ENCODE peak calls at places on chromosomes 7 and 10, in six cellular contexts. Q is A549, T is neural progenitor cell, B is Caco-2, I is MCF 10A, E is AG09319. D is an unnamed sample.

GRCh38 chr7:129315916-129316315 is 91.1 kb downstream of the AHCYL2 start:
- DNase-seq in Q (no peak), T (no peak), B (no peak), I (no peak), E (no peak), D (no peak)

GRCh38 chr10:127069436-127069835 is 127.0 kb downstream of the INSYN2A start:
- DNase-seq in Q (no peak), T (no peak), B (no peak), I (no peak), E (no peak), D (no peak)

GRCh38 chr7:40239755-40240303 is 105.0 kb downstream of the SUGCT start:
- DNase-seq in Q (no peak), T (no peak), B (no peak), I (no peak), E (no peak), D (no peak)

GRCh38 chr10:51892965-51893658 is 193.7 kb upstream of the CSTF2T start:
- DNase-seq in Q (peak; percentile 1), T (peak; percentile 83), B (no peak), I (peak; percentile 51), E (no peak), D (no peak)

GRCh38 chr7:15461576-15461975 is 100.2 kb downstream of the AGMO start:
- DNase-seq in Q (no peak), T (no peak), B (no peak), I (no peak), E (peak; percentile 73), D (no peak)

GRCh38 chr10:69883680-69884375 is 82.1 kb downstream of the COL13A1 start:
- DNase-seq in Q (no peak), T (no peak), B (no peak), I (no peak), E (no peak), D (no peak)

GRCh38 chr7:4739528-4739992 is 35.9 kb upstream of the AP5Z1 start:
- DNase-seq in Q (peak; percentile 80), T (peak; percentile 27), B (no peak), I (no peak), E (no peak), D (no peak)

GRCh38 chr7:134120405-134120804 is 6.7 kb upstream of the LRGUK start:
- DNase-seq in Q (no peak), T (no peak), B (no peak), I (no peak), E (no peak), D (no peak)

GRCh38 chr10:77840636-77841035 is 85.9 kb downstream of the DLG5 start:
- DNase-seq in Q (no peak), T (no peak), B (no peak), I (no peak), E (no peak), D (no peak)

GRCh38 chr7:27151945-27152815 is at the start of gene HOXA3:
- DNase-seq in Q (no peak), T (no peak), B (peak; percentile 24), I (no peak), E (no peak), D (no peak)

GRCh38 chr10:128150045-128150493 is 23.8 kb upstream of the MKI67 start:
- DNase-seq in Q (peak; percentile 81), T (peak; percentile 93), B (peak; percentile 67), I (peak; percentile 72), E (peak; percentile 19), D (peak; percentile 95)

GRCh38 chr7:80440908-80441307 is 71.0 kb downstream of the GNAT3 start:
- DNase-seq in Q (no peak), T (no peak), B (no peak), I (no peak), E (no peak), D (no peak)

GRCh38 chr10:8350250-8350967 is 295.9 kb downstream of the GATA3 start:
- DNase-seq in Q (no peak), T (no peak), B (no peak), I (peak; percentile 2), E (no peak), D (no peak)

GRCh38 chr10:14040787-14041631 is 289.7 kb downstream of the FRMD4A start:
- DNase-seq in Q (no peak), T (no peak), B (no peak), I (no peak), E (no peak), D (no peak)

GRCh38 chr10:118128675-118129074 is 81.9 kb upstream of the RAB11FIP2 start:
- DNase-seq in Q (no peak), T (peak; percentile 44), B (no peak), I (no peak), E (no peak), D (no peak)

GRCh38 chr10:17212802-17213204 is 11.3 kb upstream of the TRDMT1 start:
- DNase-seq in Q (no peak), T (no peak), B (no peak), I (no peak), E (no peak), D (no peak)

GRCh38 chr10:71435571-71436267 is 39.0 kb downstream of the CDH23 start:
- DNase-seq in Q (no peak), T (no peak), B (peak; percentile 34), I (no peak), E (no peak), D (no peak)

GRCh38 chr7:101977249-101977648 is 159.8 kb downstream of the CUX1 start:
- DNase-seq in Q (no peak), T (no peak), B (no peak), I (no peak), E (no peak), D (no peak)

GRCh38 chr7:153832160-153832559 is 220.0 kb upstream of the DPP6 start:
- DNase-seq in Q (no peak), T (no peak), B (no peak), I (no peak), E (no peak), D (no peak)

GRCh38 chr7:108736266-108736891 is 166.7 kb downstream of the DNAJB9 start:
- DNase-seq in Q (no peak), T (no peak), B (no peak), I (no peak), E (no peak), D (no peak)

GRCh38 chr7:125450749-125451148 is 521.1 kb upstream of the POT1 start:
- DNase-seq in Q (no peak), T (no peak), B (no peak), I (no peak), E (no peak), D (no peak)

GRCh38 chr10:4247379-4247778 is 462.4 kb upstream of the KLF6 start:
- DNase-seq in Q (no peak), T (no peak), B (no peak), I (no peak), E (no peak), D (no peak)

GRCh38 chr10:79239275-79239779 is 107.9 kb upstream of the PPIF start:
- DNase-seq in Q (no peak), T (peak; percentile 84), B (no peak), I (peak; percentile 27), E (no peak), D (no peak)

GRCh38 chr7:82050134-82050533 is 280.3 kb upstream of the HGF start:
- DNase-seq in Q (peak; percentile 70), T (no peak), B (peak; percentile 34), I (peak; percentile 3), E (peak; percentile 19), D (no peak)

GRCh38 chr10:107166378-107166777 is 1.9 kb upstream of the SORCS1 start:
- DNase-seq in Q (no peak), T (peak; percentile 50), B (no peak), I (no peak), E (no peak), D (no peak)
- TF ChIP-seq CTCF in Q (no peak), T (peak; percentile 47), B (no peak), I (no peak), E (no peak), D (no peak)

DNA sequence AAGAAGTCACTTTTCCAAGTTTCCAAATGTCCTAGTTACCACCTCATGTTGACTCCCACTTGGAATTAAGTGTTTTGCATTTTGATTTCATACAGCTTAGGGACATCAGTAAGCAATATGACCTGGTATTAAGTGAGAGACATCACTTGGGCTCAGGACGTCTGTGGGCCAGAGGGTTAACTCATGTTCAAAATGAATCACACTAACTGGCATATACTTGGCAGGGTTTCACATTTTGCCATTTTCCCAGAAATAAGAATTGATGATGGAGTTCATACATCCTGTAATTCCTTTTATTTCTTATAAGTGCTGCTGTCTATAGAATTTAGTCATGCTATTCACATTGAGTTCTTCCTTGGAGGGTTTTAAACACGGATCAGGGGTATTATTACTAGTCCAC is 516.5 kb downstream of the PHTF2 start:
- DNase-seq in Q (no peak), T (no peak), B (no peak), I (no peak), E (no peak), D (no peak)
- TF ChIP-seq CTCF in Q (no peak), T (no peak), B (no peak), I (no peak), E (no peak), D (no peak)

DNA sequence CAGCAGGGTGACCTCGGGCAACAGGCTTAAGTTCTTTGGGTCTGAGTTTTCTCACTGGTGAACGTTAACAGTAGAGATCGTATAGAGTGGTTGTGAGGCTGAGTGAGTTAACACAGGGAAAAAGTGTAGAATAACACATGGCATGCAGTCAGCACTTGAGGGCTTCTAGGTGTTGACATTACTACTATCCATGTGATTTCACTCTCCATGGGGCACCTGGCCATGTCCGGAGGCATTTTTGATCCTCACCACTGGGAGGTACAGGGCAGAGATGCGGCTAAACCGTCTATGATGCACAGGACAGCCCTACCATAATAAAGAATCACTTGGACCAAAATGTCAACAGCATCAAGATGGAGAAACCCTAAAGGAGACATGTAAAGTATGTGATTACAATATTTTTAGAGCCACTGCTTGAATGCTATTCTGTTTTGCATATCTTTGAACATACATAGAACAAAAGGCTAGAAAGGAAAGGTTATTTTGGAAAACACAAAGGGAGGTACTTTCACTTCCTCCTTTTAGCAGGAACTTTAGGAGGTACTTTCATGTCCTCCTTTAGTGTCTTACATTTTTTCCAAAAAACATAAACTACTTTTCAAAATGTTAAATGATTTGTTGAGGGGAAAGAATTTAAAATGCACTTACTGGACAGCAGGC is 44.3 kb downstream of the NOD1 start:
- DNase-seq in Q (no peak), T (no peak), B (no peak), I (no peak), E (no peak), D (no peak)
- TF ChIP-seq CTCF in Q (no peak), T (no peak), B (no peak), I (no peak), E (no peak), D (no peak)

DNA sequence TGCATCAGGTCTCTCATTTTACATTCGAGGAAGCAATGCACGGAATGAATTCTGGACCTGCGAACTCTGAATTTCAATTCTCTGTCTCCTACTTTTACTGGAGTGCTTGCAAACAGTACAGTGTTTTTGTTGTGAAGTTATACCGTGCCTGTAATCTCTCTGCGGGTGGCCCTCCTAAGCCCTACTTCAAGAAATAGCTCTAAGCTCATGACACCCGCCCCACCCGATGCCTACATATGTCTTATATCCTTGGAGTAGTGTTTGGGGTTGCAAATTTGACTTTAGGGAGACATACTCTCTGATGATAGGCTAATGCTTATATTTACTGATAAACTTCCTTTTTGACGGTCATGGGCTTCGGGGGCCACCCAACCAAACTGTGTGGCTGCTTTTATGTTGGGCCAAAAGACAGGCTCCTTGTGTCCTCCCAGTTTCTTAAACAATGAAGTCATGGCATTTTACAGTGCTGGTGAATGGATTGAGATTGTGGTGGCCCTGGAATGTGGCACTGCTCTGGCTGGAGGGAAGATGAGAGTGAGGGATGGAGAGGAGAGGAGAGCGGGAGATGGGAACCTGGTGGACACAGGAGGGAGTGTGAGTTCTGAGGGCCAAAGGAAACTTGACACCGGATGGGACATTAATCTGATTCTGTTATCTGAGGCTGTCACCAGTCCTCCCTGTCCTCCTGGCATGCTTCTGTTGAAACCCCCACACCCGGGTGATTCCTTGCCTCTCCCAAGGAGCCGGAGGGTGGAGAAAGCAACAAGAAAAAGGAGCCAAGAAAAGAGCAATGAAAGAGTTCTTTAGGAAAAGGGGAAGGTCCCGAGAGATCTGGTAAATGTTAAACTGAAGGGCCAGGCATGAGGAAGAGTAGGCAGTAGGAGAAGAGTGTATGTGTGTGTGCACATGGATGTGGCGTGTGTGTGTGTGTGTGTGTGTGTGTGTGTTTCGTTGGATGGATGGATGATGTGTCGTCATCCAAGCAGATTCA is 113.2 kb downstream of the TCF7L2 start:
- DNase-seq in Q (no peak), T (peak; percentile 61), B (no peak), I (no peak), E (no peak), D (no peak)
- TF ChIP-seq CTCF in Q (no peak), T (peak; percentile 21), B (no peak), I (no peak), E (no peak), D (no peak)

D was measured in GM13977.